ENCODE peak calls at places on chromosomes 3 and 15, in nine cellular contexts. One of them, this sample, is unnamed.

GRCh38 chr3:48285675-48286074 is 44.8 kb downstream of the ZNF589 start:
- DNase-seq in HFF-Myc: no peak
- DNase-seq in anterior cingulate cortex: no peak
- DNase-seq in left colon: no peak
- DNase-seq in endothelial cell: no peak
- DNase-seq in cardiac muscle cell: no peak
- DNase-seq in activated CD8-positive, alpha-beta T cell treated with anti-CD3 and anti-CD28 coated beads for 36 hours: no peak
- DNase-seq in natural killer cell treated with Interleukin-12 subunit alpha and Interleukin-12 subunit beta and Interleukin-15 and Interleukin-18, amount 100 ng/mL, for 72 hours: no peak
- DNase-seq in fibroblast of the conjunctiva: no peak
- DNase-seq in this sample: no peak

GRCh38 chr3:139559541-139559940 is 20.0 kb upstream of the RBP1 start:
- DNase-seq in cardiac muscle cell: no peak
- DNase-seq in HFF-Myc: no peak
- DNase-seq in left colon: no peak
- DNase-seq in natural killer cell treated with Interleukin-12 subunit alpha and Interleukin-12 subunit beta and Interleukin-15 and Interleukin-18, amount 100 ng/mL, for 72 hours: no peak
- DNase-seq in anterior cingulate cortex: no peak
- DNase-seq in fibroblast of the conjunctiva: peak
- DNase-seq in activated CD8-positive, alpha-beta T cell treated with anti-CD3 and anti-CD28 coated beads for 36 hours: no peak
- DNase-seq in endothelial cell: no peak
- DNase-seq in this sample: no peak

GRCh38 chr3:14921811-14922705 is 25.3 kb upstream of the NR2C2 start:
- DNase-seq in endothelial cell: no peak
- DNase-seq in cardiac muscle cell: no peak
- DNase-seq in natural killer cell treated with Interleukin-12 subunit alpha and Interleukin-12 subunit beta and Interleukin-15 and Interleukin-18, amount 100 ng/mL, for 72 hours: no peak
- DNase-seq in anterior cingulate cortex: no peak
- DNase-seq in activated CD8-positive, alpha-beta T cell treated with anti-CD3 and anti-CD28 coated beads for 36 hours: no peak
- DNase-seq in left colon: no peak
- DNase-seq in fibroblast of the conjunctiva: no peak
- DNase-seq in HFF-Myc: no peak
- DNase-seq in this sample: no peak

GRCh38 chr15:70051948-70052633 is 45.6 kb downstream of the TLE3 start:
- DNase-seq in natural killer cell treated with Interleukin-12 subunit alpha and Interleukin-12 subunit beta and Interleukin-15 and Interleukin-18, amount 100 ng/mL, for 72 hours: no peak
- DNase-seq in anterior cingulate cortex: no peak
- DNase-seq in endothelial cell: no peak
- DNase-seq in fibroblast of the conjunctiva: no peak
- DNase-seq in HFF-Myc: no peak
- DNase-seq in left colon: no peak
- DNase-seq in cardiac muscle cell: no peak
- DNase-seq in activated CD8-positive, alpha-beta T cell treated with anti-CD3 and anti-CD28 coated beads for 36 hours: no peak
- DNase-seq in this sample: no peak

GRCh38 chr3:33008282-33008681 is 56.8 kb downstream of the CCR4 start:
- DNase-seq in cardiac muscle cell: no peak
- DNase-seq in HFF-Myc: no peak
- DNase-seq in natural killer cell treated with Interleukin-12 subunit alpha and Interleukin-12 subunit beta and Interleukin-15 and Interleukin-18, amount 100 ng/mL, for 72 hours: no peak
- DNase-seq in fibroblast of the conjunctiva: no peak
- DNase-seq in activated CD8-positive, alpha-beta T cell treated with anti-CD3 and anti-CD28 coated beads for 36 hours: no peak
- DNase-seq in anterior cingulate cortex: no peak
- DNase-seq in left colon: no peak
- DNase-seq in endothelial cell: no peak
- DNase-seq in this sample: no peak

GRCh38 chr3:197256836-197257444 is 41.5 kb downstream of the DLG1 start:
- DNase-seq in left colon: peak
- DNase-seq in HFF-Myc: peak
- DNase-seq in fibroblast of the conjunctiva: peak
- DNase-seq in natural killer cell treated with Interleukin-12 subunit alpha and Interleukin-12 subunit beta and Interleukin-15 and Interleukin-18, amount 100 ng/mL, for 72 hours: no peak
- DNase-seq in cardiac muscle cell: peak
- DNase-seq in activated CD8-positive, alpha-beta T cell treated with anti-CD3 and anti-CD28 coated beads for 36 hours: peak
- DNase-seq in anterior cingulate cortex: no peak
- DNase-seq in endothelial cell: peak
- DNase-seq in this sample: no peak

GRCh38 chr3:150243466-150243865 is 164.6 kb upstream of the TSC22D2 start:
- DNase-seq in endothelial cell: no peak
- DNase-seq in activated CD8-positive, alpha-beta T cell treated with anti-CD3 and anti-CD28 coated beads for 36 hours: no peak
- DNase-seq in HFF-Myc: no peak
- DNase-seq in anterior cingulate cortex: no peak
- DNase-seq in fibroblast of the conjunctiva: no peak
- DNase-seq in left colon: no peak
- DNase-seq in natural killer cell treated with Interleukin-12 subunit alpha and Interleukin-12 subunit beta and Interleukin-15 and Interleukin-18, amount 100 ng/mL, for 72 hours: no peak
- DNase-seq in cardiac muscle cell: no peak
- DNase-seq in this sample: no peak

GRCh38 chr3:78337801-78338211 is 1297.9 kb downstream of the ROBO2 start:
- DNase-seq in anterior cingulate cortex: no peak
- DNase-seq in fibroblast of the conjunctiva: no peak
- DNase-seq in left colon: no peak
- DNase-seq in activated CD8-positive, alpha-beta T cell treated with anti-CD3 and anti-CD28 coated beads for 36 hours: no peak
- DNase-seq in endothelial cell: no peak
- DNase-seq in HFF-Myc: no peak
- DNase-seq in cardiac muscle cell: no peak
- DNase-seq in natural killer cell treated with Interleukin-12 subunit alpha and Interleukin-12 subunit beta and Interleukin-15 and Interleukin-18, amount 100 ng/mL, for 72 hours: no peak
- DNase-seq in this sample: no peak